ENCODE peak calls at places on chromosome 20, in seven cellular contexts. K is activated T-cell treated with anti-CD3 and anti-CD28 coated beads for 1 hour, U is SW480, H is HFFc6, S is NCI-H1092 treated with DMSO at 0.1 percent for 48 hours, Y is HCEC 1CT, L is astrocyte. Z is an unnamed sample.
A peak's percentile ranks its signal among the peaks of the same experiment; 100 is the strongest.

GRCh38 chr20:48697845-48698491 is 129.8 kb downstream of the PREX1 start:
- DNase-seq in K (no peak), U (peak; percentile 76), H (peak; percentile 58), S (peak; percentile 39), Y (peak; percentile 62), L (peak; percentile 68), Z (peak; percentile 95)

GRCh38 chr20:47645632-47646031 is 139.6 kb downstream of the SULF2 start:
- DNase-seq in K (no peak), U (no peak), H (no peak), S (no peak), Y (no peak), L (no peak), Z (no peak)

GRCh38 chr20:53055668-53056067 is 83.5 kb downstream of the TSHZ2 start:
- DNase-seq in K (no peak), U (no peak), H (no peak), S (no peak), Y (no peak), L (no peak), Z (no peak)

GRCh38 chr20:3374296-3374695 is 33.2 kb downstream of the DNAAF9 start:
- DNase-seq in K (no peak), U (no peak), H (no peak), S (no peak), Y (no peak), L (no peak), Z (no peak)

GRCh38 chr20:20184711-20185110 is 132.4 kb downstream of the CFAP61 start:
- DNase-seq in K (no peak), U (peak; percentile 20), H (no peak), S (no peak), Y (no peak), L (no peak), Z (no peak)

GRCh38 chr20:5643936-5644335 is 106.3 kb upstream of the SHLD1 start:
- DNase-seq in K (no peak), U (no peak), H (no peak), S (no peak), Y (no peak), L (no peak), Z (no peak)

GRCh38 chr20:45322952-45323383 is 14.9 kb upstream of the MATN4 start:
- DNase-seq in K (no peak), U (peak; percentile 86), H (peak; percentile 10), S (peak; percentile 15), Y (no peak), L (no peak), Z (peak; percentile 77)

GRCh38 chr20:25248501-25249172 is 752 bp downstream of the PYGB start:
- DNase-seq in K (no peak), U (peak; percentile 60), H (peak; percentile 23), S (peak; percentile 44), Y (peak; percentile 44), L (no peak), Z (no peak)

GRCh38 chr20:31606678-31606927 is 1.5 kb downstream of the ID1 start:
- DNase-seq in K (no peak), U (no peak), H (no peak), S (no peak), Y (no peak), L (no peak), Z (no peak)

GRCh38 chr20:36541227-36542018 is at the start of gene MYL9:
- DNase-seq in K (no peak), U (peak; percentile 56), H (peak; percentile 64), S (no peak), Y (peak; percentile 79), L (peak; percentile 53), Z (peak; percentile 20)

GRCh38 chr20:60204601-60205000 is 246.4 kb downstream of the CDH26 start:
- DNase-seq in K (no peak), U (no peak), H (no peak), S (no peak), Y (no peak), L (no peak), Z (no peak)

GRCh38 chr20:38178065-38178471 is 13.0 kb upstream of the TGM2 start:
- DNase-seq in K (no peak), U (no peak), H (no peak), S (no peak), Y (no peak), L (no peak), Z (no peak)

GRCh38 chr20:45044084-45044573 is 56.8 kb downstream of the KCNS1 start:
- DNase-seq in K (no peak), U (peak; percentile 78), H (peak; percentile 78), S (peak; percentile 52), Y (peak; percentile 75), L (peak; percentile 60), Z (peak; percentile 88)

GRCh38 chr20:1898496-1899168 is 3.4 kb downstream of the SIRPA start:
- DNase-seq in K (no peak), U (no peak), H (no peak), S (no peak), Y (no peak), L (no peak), Z (no peak)

GRCh38 chr20:39885975-39886649 is 802.9 kb downstream of the MAFB start:
- DNase-seq in K (no peak), U (peak; percentile 50), H (peak; percentile 69), S (peak; percentile 29), Y (no peak), L (peak; percentile 83), Z (peak; percentile 80)

GRCh38 chr20:45306431-45306982 is at the start of gene RBPJL:
- DNase-seq in K (peak; percentile 40), U (no peak), H (no peak), S (no peak), Y (no peak), L (no peak), Z (no peak)

GRCh38 chr20:20743511-20744169 is 31.2 kb upstream of the RALGAPA2 start:
- DNase-seq in K (no peak), U (no peak), H (no peak), S (peak; percentile 97), Y (no peak), L (peak; percentile 2), Z (no peak)

GRCh38 chr20:24492031-24492607 is 22.7 kb downstream of the SYNDIG1 start:
- DNase-seq in K (no peak), U (no peak), H (no peak), S (no peak), Y (no peak), L (no peak), Z (no peak)

GRCh38 chr20:25032065-25032477 is 25.9 kb downstream of the ACSS1 start:
- DNase-seq in K (no peak), U (no peak), H (no peak), S (no peak), Y (no peak), L (no peak), Z (no peak)

GRCh38 chr20:50363479-50363878 is 146.7 kb upstream of the PTPN1 start:
- DNase-seq in K (no peak), U (no peak), H (no peak), S (no peak), Y (no peak), L (no peak), Z (no peak)

GRCh38 chr20:57244627-57245214 is 21.7 kb downstream of the BMP7 start:
- DNase-seq in K (no peak), U (peak; percentile 39), H (no peak), S (no peak), Y (no peak), L (no peak), Z (no peak)

GRCh38 chr20:32823078-32823477 is 3.3 kb downstream of the MAPRE1 start:
- DNase-seq in K (no peak), U (peak; percentile 61), H (peak; percentile 86), S (no peak), Y (peak; percentile 79), L (peak; percentile 75), Z (peak; percentile 67)

GRCh38 chr20:60228255-60228654 is 270.0 kb downstream of the CDH26 start:
- DNase-seq in K (no peak), U (no peak), H (no peak), S (no peak), Y (no peak), L (no peak), Z (no peak)

GRCh38 chr20:1858859-1859258 is 36.3 kb upstream of the SIRPA start:
- DNase-seq in K (no peak), U (no peak), H (no peak), S (no peak), Y (no peak), L (peak; percentile 53), Z (no peak)

GRCh38 chr20:20831794-20832193 is 119.3 kb upstream of the RALGAPA2 start:
- DNase-seq in K (no peak), U (no peak), H (no peak), S (no peak), Y (no peak), L (no peak), Z (no peak)

GRCh38 chr20:16095241-16095640 is 478.0 kb downstream of the KIF16B start:
- DNase-seq in K (no peak), U (no peak), H (no peak), S (no peak), Y (no peak), L (no peak), Z (no peak)

GRCh38 chr20:23459431-23460112 is 6.9 kb upstream of the CST11 start:
- DNase-seq in K (no peak), U (no peak), H (no peak), S (no peak), Y (no peak), L (no peak), Z (peak; percentile 18)

GRCh38 chr20:49456646-49457045 is 25.8 kb downstream of the KCNB1 start:
- DNase-seq in K (no peak), U (no peak), H (no peak), S (no peak), Y (no peak), L (no peak), Z (no peak)

GRCh38 chr20:50251383-50251748 is 60.7 kb downstream of the CEBPB start:
- DNase-seq in K (no peak), U (no peak), H (no peak), S (no peak), Y (no peak), L (no peak), Z (no peak)

GRCh38 chr20:56685879-56686278 is 56.8 kb downstream of the TFAP2C start:
- DNase-seq in K (no peak), U (no peak), H (no peak), S (no peak), Y (no peak), L (no peak), Z (no peak)

GRCh38 chr20:42483694-42484303 is 705.9 kb downstream of the PTPRT start:
- DNase-seq in K (no peak), U (peak; percentile 59), H (no peak), S (peak; percentile 2), Y (no peak), L (no peak), Z (no peak)

Z was measured in MCF 10A.